ENCODE peak calls at places on chromosomes 13 and 19, in six cellular contexts. One of them, this sample, is unnamed.
A peak's percentile ranks its signal among the peaks of the same experiment; 100 is the strongest.

GRCh38 chr19:27775395-27775794 is 1437.6 kb downstream of the UQCRFS1 start:
- DNase-seq in stromal cell of bone marrow: no peak
- DNase-seq in gastrocnemius medialis: no peak
- DNase-seq in T follicular helper cell: no peak
- DNase-seq in breast epithelium: no peak
- DNase-seq in RCC 7860: no peak
- DNase-seq in this sample: no peak

GRCh38 chr13:76383671-76384461 is 502.3 kb downstream of the KCTD12 start:
- DNase-seq in stromal cell of bone marrow: peak; percentile 76
- DNase-seq in gastrocnemius medialis: peak; percentile 13
- DNase-seq in T follicular helper cell: no peak
- DNase-seq in breast epithelium: no peak
- DNase-seq in RCC 7860: peak; percentile 42
- DNase-seq in this sample: no peak

GRCh38 chr13:23146811-23147245 is 34.0 kb upstream of the SGCG start:
- DNase-seq in stromal cell of bone marrow: no peak
- DNase-seq in gastrocnemius medialis: no peak
- DNase-seq in T follicular helper cell: no peak
- DNase-seq in breast epithelium: no peak
- DNase-seq in RCC 7860: no peak
- DNase-seq in this sample: no peak

GRCh38 chr13:59279024-59279423 is 884.7 kb downstream of the DIAPH3 start:
- DNase-seq in stromal cell of bone marrow: no peak
- DNase-seq in gastrocnemius medialis: no peak
- DNase-seq in T follicular helper cell: no peak
- DNase-seq in breast epithelium: no peak
- DNase-seq in RCC 7860: no peak
- DNase-seq in this sample: no peak

GRCh38 chr13:103386341-103386740 is 320.1 kb upstream of the SLC10A2 start:
- DNase-seq in stromal cell of bone marrow: peak; percentile 6
- DNase-seq in gastrocnemius medialis: no peak
- DNase-seq in T follicular helper cell: no peak
- DNase-seq in breast epithelium: no peak
- DNase-seq in RCC 7860: peak; percentile 49
- DNase-seq in this sample: peak; percentile 7

GRCh38 chr13:29039212-29039611 is 219.1 kb downstream of the MTUS2 start:
- DNase-seq in stromal cell of bone marrow: no peak
- DNase-seq in gastrocnemius medialis: no peak
- DNase-seq in T follicular helper cell: no peak
- DNase-seq in breast epithelium: no peak
- DNase-seq in RCC 7860: no peak
- DNase-seq in this sample: no peak

GRCh38 chr13:76792680-76793334 is 93.4 kb downstream of the KCTD12 start:
- DNase-seq in stromal cell of bone marrow: peak; percentile 75
- DNase-seq in gastrocnemius medialis: peak; percentile 26
- DNase-seq in T follicular helper cell: no peak
- DNase-seq in breast epithelium: no peak
- DNase-seq in RCC 7860: no peak
- DNase-seq in this sample: no peak

GRCh38 chr19:50728084-50728737 is 5.0 kb downstream of the CLEC11A start:
- DNase-seq in stromal cell of bone marrow: peak; percentile 51
- DNase-seq in gastrocnemius medialis: peak; percentile 35
- DNase-seq in T follicular helper cell: no peak
- DNase-seq in breast epithelium: peak; percentile 62
- DNase-seq in RCC 7860: no peak
- DNase-seq in this sample: no peak

GRCh38 chr19:4139614-4140236 is 13.7 kb upstream of the CREB3L3 start:
- DNase-seq in stromal cell of bone marrow: peak; percentile 25
- DNase-seq in gastrocnemius medialis: peak; percentile 63
- DNase-seq in T follicular helper cell: peak; percentile 77
- DNase-seq in breast epithelium: peak; percentile 85
- DNase-seq in RCC 7860: peak; percentile 45
- DNase-seq in this sample: peak; percentile 65

GRCh38 chr19:2603320-2603719 is 99.2 kb downstream of the GNG7 start:
- DNase-seq in stromal cell of bone marrow: no peak
- DNase-seq in gastrocnemius medialis: no peak
- DNase-seq in T follicular helper cell: no peak
- DNase-seq in breast epithelium: peak; percentile 52
- DNase-seq in RCC 7860: no peak
- DNase-seq in this sample: no peak

GRCh38 chr13:41075034-41075433 is 13.7 kb downstream of the WBP4 start:
- DNase-seq in stromal cell of bone marrow: no peak
- DNase-seq in gastrocnemius medialis: no peak
- DNase-seq in T follicular helper cell: peak; percentile 14
- DNase-seq in breast epithelium: no peak
- DNase-seq in RCC 7860: no peak
- DNase-seq in this sample: no peak

GRCh38 chr13:77928909-77929308 is 10.3 kb upstream of the EDNRB start:
- DNase-seq in stromal cell of bone marrow: no peak
- DNase-seq in gastrocnemius medialis: no peak
- DNase-seq in T follicular helper cell: no peak
- DNase-seq in breast epithelium: no peak
- DNase-seq in RCC 7860: no peak
- DNase-seq in this sample: no peak

GRCh38 chr13:108083056-108083455 is 132.3 kb downstream of the LIG4 start:
- DNase-seq in stromal cell of bone marrow: no peak
- DNase-seq in gastrocnemius medialis: no peak
- DNase-seq in T follicular helper cell: no peak
- DNase-seq in breast epithelium: no peak
- DNase-seq in RCC 7860: no peak
- DNase-seq in this sample: no peak

GRCh38 chr19:7722231-7722651 is 9.7 kb downstream of the CLEC4G start:
- DNase-seq in stromal cell of bone marrow: no peak
- DNase-seq in gastrocnemius medialis: no peak
- DNase-seq in T follicular helper cell: no peak
- DNase-seq in breast epithelium: no peak
- DNase-seq in RCC 7860: no peak
- DNase-seq in this sample: no peak

GRCh38 chr13:79519252-79519651 is 38.3 kb downstream of the NDFIP2 start:
- DNase-seq in stromal cell of bone marrow: no peak
- DNase-seq in gastrocnemius medialis: no peak
- DNase-seq in T follicular helper cell: no peak
- DNase-seq in breast epithelium: no peak
- DNase-seq in RCC 7860: no peak
- DNase-seq in this sample: no peak

GRCh38 chr13:96996097-96996496 is 1.8 kb upstream of the OXGR1 start:
- DNase-seq in stromal cell of bone marrow: no peak
- DNase-seq in gastrocnemius medialis: no peak
- DNase-seq in T follicular helper cell: no peak
- DNase-seq in breast epithelium: no peak
- DNase-seq in RCC 7860: no peak
- DNase-seq in this sample: no peak

GRCh38 chr19:34363930-34364329 is 1.1 kb upstream of the GPI start:
- DNase-seq in stromal cell of bone marrow: no peak
- DNase-seq in gastrocnemius medialis: no peak
- DNase-seq in T follicular helper cell: no peak
- DNase-seq in breast epithelium: no peak
- DNase-seq in RCC 7860: no peak
- DNase-seq in this sample: no peak

GRCh38 chr19:35154535-35155406 is at the start of gene FXYD5:
- DNase-seq in stromal cell of bone marrow: peak; percentile 73
- DNase-seq in gastrocnemius medialis: peak; percentile 32
- DNase-seq in T follicular helper cell: peak; percentile 53
- DNase-seq in breast epithelium: peak; percentile 72
- DNase-seq in RCC 7860: peak; percentile 65
- DNase-seq in this sample: peak; percentile 95

GRCh38 chr13:31048521-31048920 is 113.2 kb downstream of the HSPH1 start:
- DNase-seq in stromal cell of bone marrow: no peak
- DNase-seq in gastrocnemius medialis: no peak
- DNase-seq in T follicular helper cell: no peak
- DNase-seq in breast epithelium: no peak
- DNase-seq in RCC 7860: peak; percentile 13
- DNase-seq in this sample: no peak

GRCh38 chr19:23949611-23950010 is 34.9 kb downstream of the ZNF726 start:
- DNase-seq in stromal cell of bone marrow: no peak
- DNase-seq in gastrocnemius medialis: no peak
- DNase-seq in T follicular helper cell: no peak
- DNase-seq in breast epithelium: no peak
- DNase-seq in RCC 7860: no peak
- DNase-seq in this sample: no peak

GRCh38 chr19:47863514-47863936 is 4.5 kb downstream of the TPRX2 start:
- DNase-seq in stromal cell of bone marrow: peak; percentile 45
- DNase-seq in gastrocnemius medialis: peak; percentile 32
- DNase-seq in T follicular helper cell: peak; percentile 72
- DNase-seq in breast epithelium: peak; percentile 83
- DNase-seq in RCC 7860: peak; percentile 31
- DNase-seq in this sample: peak; percentile 82

GRCh38 chr19:28920269-28921066 is 292.5 kb downstream of the UQCRFS1 start:
- DNase-seq in stromal cell of bone marrow: no peak
- DNase-seq in gastrocnemius medialis: no peak
- DNase-seq in T follicular helper cell: no peak
- DNase-seq in breast epithelium: no peak
- DNase-seq in RCC 7860: no peak
- DNase-seq in this sample: no peak

GRCh38 chr13:41696163-41697003 is 239.0 kb downstream of the RGCC start:
- DNase-seq in stromal cell of bone marrow: no peak
- DNase-seq in gastrocnemius medialis: no peak
- DNase-seq in T follicular helper cell: no peak
- DNase-seq in breast epithelium: no peak
- DNase-seq in RCC 7860: peak; percentile 78
- DNase-seq in this sample: no peak

GRCh38 chr19:6233827-6234511 is 45.8 kb downstream of the MLLT1 start:
- DNase-seq in stromal cell of bone marrow: no peak
- DNase-seq in gastrocnemius medialis: peak; percentile 70
- DNase-seq in T follicular helper cell: no peak
- DNase-seq in breast epithelium: no peak
- DNase-seq in RCC 7860: no peak
- DNase-seq in this sample: no peak

GRCh38 chr13:33543089-33543459 is 257.5 kb upstream of the STARD13 start:
- DNase-seq in stromal cell of bone marrow: no peak
- DNase-seq in gastrocnemius medialis: no peak
- DNase-seq in T follicular helper cell: no peak
- DNase-seq in breast epithelium: no peak
- DNase-seq in RCC 7860: no peak
- DNase-seq in this sample: no peak

GRCh38 chr13:113863511-113864302 is at the start of gene GAS6:
- DNase-seq in stromal cell of bone marrow: no peak
- DNase-seq in gastrocnemius medialis: peak; percentile 76
- DNase-seq in T follicular helper cell: no peak
- DNase-seq in breast epithelium: peak; percentile 58
- DNase-seq in RCC 7860: no peak
- DNase-seq in this sample: peak; percentile 82

GRCh38 chr19:33268162-33268991 is 34.0 kb downstream of the CEBPA start:
- DNase-seq in stromal cell of bone marrow: no peak
- DNase-seq in gastrocnemius medialis: no peak
- DNase-seq in T follicular helper cell: no peak
- DNase-seq in breast epithelium: no peak
- DNase-seq in RCC 7860: no peak
- DNase-seq in this sample: no peak

GRCh38 chr19:16117594-16118033 is 5.9 kb downstream of the RAB8A start:
- DNase-seq in stromal cell of bone marrow: no peak
- DNase-seq in gastrocnemius medialis: no peak
- DNase-seq in T follicular helper cell: no peak
- DNase-seq in breast epithelium: no peak
- DNase-seq in RCC 7860: no peak
- DNase-seq in this sample: no peak

GRCh38 chr19:4326837-4327251 is 11.8 kb downstream of the STAP2 start:
- DNase-seq in stromal cell of bone marrow: no peak
- DNase-seq in gastrocnemius medialis: no peak
- DNase-seq in T follicular helper cell: no peak
- DNase-seq in breast epithelium: no peak
- DNase-seq in RCC 7860: no peak
- DNase-seq in this sample: no peak

GRCh38 chr13:33764716-33765115 is 53.2 kb upstream of the RFC3 start:
- DNase-seq in stromal cell of bone marrow: no peak
- DNase-seq in gastrocnemius medialis: no peak
- DNase-seq in T follicular helper cell: no peak
- DNase-seq in breast epithelium: no peak
- DNase-seq in RCC 7860: no peak
- DNase-seq in this sample: no peak

GRCh38 chr13:29569253-29570057 is 26.0 kb downstream of the SLC7A1 start:
- DNase-seq in stromal cell of bone marrow: no peak
- DNase-seq in gastrocnemius medialis: no peak
- DNase-seq in T follicular helper cell: no peak
- DNase-seq in breast epithelium: peak; percentile 67
- DNase-seq in RCC 7860: no peak
- DNase-seq in this sample: no peak

GRCh38 chr19:42601811-42602443 is 7.2 kb upstream of the CEACAM8 start:
- DNase-seq in stromal cell of bone marrow: peak; percentile 9
- DNase-seq in gastrocnemius medialis: no peak
- DNase-seq in T follicular helper cell: no peak
- DNase-seq in breast epithelium: no peak
- DNase-seq in RCC 7860: no peak
- DNase-seq in this sample: peak; percentile 59

GRCh38 chr13:31385534-31385933 is 185.8 kb downstream of the B3GLCT start:
- DNase-seq in stromal cell of bone marrow: no peak
- DNase-seq in gastrocnemius medialis: no peak
- DNase-seq in T follicular helper cell: no peak
- DNase-seq in breast epithelium: no peak
- DNase-seq in RCC 7860: no peak
- DNase-seq in this sample: no peak

GRCh38 chr13:111633401-111633800 is 313.0 kb downstream of the TEX29 start:
- DNase-seq in stromal cell of bone marrow: no peak
- DNase-seq in gastrocnemius medialis: no peak
- DNase-seq in T follicular helper cell: no peak
- DNase-seq in breast epithelium: no peak
- DNase-seq in RCC 7860: no peak
- DNase-seq in this sample: no peak

GRCh38 chr13:43057653-43058317 is 34.4 kb downstream of the DNAJC15 start:
- DNase-seq in stromal cell of bone marrow: no peak
- DNase-seq in gastrocnemius medialis: no peak
- DNase-seq in T follicular helper cell: peak; percentile 67
- DNase-seq in breast epithelium: no peak
- DNase-seq in RCC 7860: no peak
- DNase-seq in this sample: no peak